ENCODE peak calls at places on chromosomes 13 and 19, in eight cellular contexts. B is ovary, F is K562, I is AG09309, C is gastrocnemius medialis, L is retinal pigment epithelial cell, J is Panc1, D is AG04450. Z is an unnamed sample.

GRCh38 chr13:28568286-28568685 is 73.4 kb upstream of the FLT1 start:
- DNase-seq in B (no peak), F (peak; percentile 26), I (no peak), C (peak; percentile 17), L (no peak), J (no peak), D (peak; percentile 23), Z (peak; percentile 67)

GRCh38 chr19:13100031-13100588 is 2.5 kb downstream of the LYL1 start:
- DNase-seq in B (peak; percentile 34), F (no peak), I (no peak), C (no peak), L (no peak), J (no peak), D (no peak), Z (no peak)

GRCh38 chr13:40342461-40342860 is 324.0 kb downstream of the FOXO1 start:
- DNase-seq in B (no peak), F (no peak), I (no peak), C (peak; percentile 44), L (no peak), J (no peak), D (no peak), Z (no peak)

GRCh38 chr13:43946281-43946680 is 66.6 kb downstream of the LACC1 start:
- DNase-seq in B (no peak), F (no peak), I (no peak), C (no peak), L (peak; percentile 24), J (no peak), D (no peak), Z (no peak)

GRCh38 chr13:73598021-73598712 is 536.0 kb downstream of the KLF12 start:
- DNase-seq in B (no peak), F (no peak), I (no peak), C (no peak), L (no peak), J (peak; percentile 10), D (peak; percentile 32), Z (no peak)

GRCh38 chr19:40599331-40600085 is 1.7 kb upstream of the LTBP4 start:
- DNase-seq in B (peak; percentile 57), F (peak; percentile 42), I (no peak), C (no peak), L (no peak), J (no peak), D (no peak), Z (no peak)

GRCh38 chr19:52020506-52020905 is 7.7 kb downstream of the ZNF614 start:
- DNase-seq in B (no peak), F (no peak), I (no peak), C (no peak), L (no peak), J (no peak), D (no peak), Z (no peak)

GRCh38 chr13:34913040-34913439 is 29.0 kb upstream of the NBEA start:
- DNase-seq in B (no peak), F (no peak), I (no peak), C (no peak), L (peak; percentile 14), J (no peak), D (no peak), Z (no peak)

GRCh38 chr13:112119192-112120030 is 52.5 kb downstream of the SOX1 start:
- DNase-seq in B (no peak), F (no peak), I (no peak), C (no peak), L (no peak), J (no peak), D (no peak), Z (no peak)

GRCh38 chr13:71621152-71622124 is 245.6 kb downstream of the DACH1 start:
- DNase-seq in B (no peak), F (no peak), I (no peak), C (no peak), L (no peak), J (no peak), D (no peak), Z (no peak)

GRCh38 chr19:16036397-16036925 is 39.8 kb upstream of the TPM4 start:
- DNase-seq in B (no peak), F (no peak), I (no peak), C (no peak), L (no peak), J (no peak), D (no peak), Z (no peak)

GRCh38 chr13:27283906-27284523 is 13.4 kb downstream of the RASL11A start:
- DNase-seq in B (no peak), F (peak; percentile 13), I (no peak), C (no peak), L (no peak), J (no peak), D (no peak), Z (peak; percentile 63)

GRCh38 chr13:113589251-113589960 is 4.9 kb downstream of the TFDP1 start:
- DNase-seq in B (peak; percentile 8), F (no peak), I (no peak), C (no peak), L (no peak), J (no peak), D (no peak), Z (peak; percentile 10)

DNA sequence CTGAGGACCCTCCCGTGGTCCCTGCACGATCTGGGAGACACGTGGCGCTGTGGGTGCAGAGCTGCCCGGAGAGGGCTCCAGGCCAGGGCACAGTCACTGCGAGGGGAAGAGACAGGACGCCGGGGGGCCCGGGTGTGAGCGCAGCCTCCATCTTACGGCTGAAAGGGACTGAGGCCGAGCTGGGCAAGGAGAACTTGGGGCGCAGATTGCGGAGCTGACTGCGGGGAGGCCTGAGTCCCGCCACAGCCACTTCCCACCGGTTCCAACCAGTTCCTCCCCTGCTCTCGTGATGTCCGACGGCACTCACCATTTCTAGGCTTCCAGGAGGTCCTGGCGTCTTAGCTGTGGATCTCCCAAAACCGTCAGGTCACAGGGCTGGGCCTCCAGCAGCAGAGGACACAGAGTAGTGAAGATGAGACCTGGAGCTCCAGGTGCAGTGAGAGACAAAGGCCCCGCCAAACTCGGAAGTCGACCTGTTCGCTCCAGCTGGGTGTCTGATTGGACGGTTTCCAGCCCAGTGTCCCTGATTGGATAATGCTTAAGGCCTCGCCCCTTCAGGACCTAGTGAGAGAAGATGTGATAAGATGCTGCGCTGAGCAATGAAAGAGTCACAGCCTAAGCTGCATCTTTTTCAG is 4.8 kb upstream of the ZNF253 start:
- DNase-seq in B (no peak), F (peak; percentile 48), I (no peak), C (no peak), L (no peak), J (no peak), D (no peak), Z (peak; percentile 88)
- H3K4me3 ChIP-seq in B (no peak overlapping the region), F (peak overlapping the region; percentile 31), I (no peak overlapping the region), C (peak overlapping the region; percentile 15), L (peak overlapping the region; percentile 4), J (no peak overlapping the region), D (no peak overlapping the region), Z (peak overlapping the region; percentile 0)

DNA sequence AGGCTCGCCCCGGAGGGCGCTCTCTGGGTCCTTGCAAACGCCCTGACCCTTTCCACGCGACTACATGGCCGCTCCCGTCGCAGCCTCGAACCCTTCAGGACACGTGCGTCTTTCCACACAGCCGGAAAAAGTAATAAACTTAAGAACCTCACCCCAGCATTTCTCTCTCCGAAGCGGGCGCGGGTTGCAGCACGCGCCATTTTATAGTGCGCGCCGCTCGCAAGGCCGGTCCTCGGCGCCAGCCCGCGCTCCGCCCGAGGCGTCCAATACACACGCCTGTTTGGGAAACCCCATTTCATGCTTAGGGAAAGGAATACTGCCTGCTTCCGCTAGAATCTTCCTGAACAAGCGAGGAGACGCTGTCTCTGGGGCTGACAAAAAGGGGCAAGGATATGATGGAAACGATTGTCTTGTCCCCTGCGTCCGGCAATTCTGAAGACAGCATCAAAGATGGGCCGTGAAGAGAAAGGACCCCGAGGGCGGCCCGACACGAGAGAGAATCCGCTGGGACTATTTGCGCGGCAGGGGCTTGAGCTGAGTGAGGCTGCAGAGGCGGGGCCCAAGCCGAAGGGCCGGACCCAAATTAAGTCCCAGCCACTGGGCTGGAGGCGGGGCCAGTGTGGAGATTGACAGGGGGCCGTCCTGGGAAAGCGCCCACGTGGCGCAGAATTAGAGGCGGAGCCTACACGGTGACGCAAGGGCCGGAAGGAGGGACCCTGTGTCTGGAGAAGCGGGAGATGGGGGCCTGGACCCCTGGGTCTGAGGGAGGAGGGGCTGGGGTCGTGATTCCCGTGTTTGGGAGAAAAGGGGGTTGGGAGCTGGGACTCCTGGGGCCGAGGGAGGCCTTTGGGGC is 14.4 kb downstream of the ACP4 start:
- DNase-seq in B (peak; percentile 99), F (peak; percentile 98), I (peak; percentile 96), C (peak; percentile 96), L (peak; percentile 96), J (peak; percentile 78), D (peak; percentile 98), Z (peak; percentile 100)
- TF ChIP-seq CTCF in B (no peak), F (no peak), I (no peak), C (no peak), L (no peak), J (no peak), D (no peak), Z (no peak)

DNA sequence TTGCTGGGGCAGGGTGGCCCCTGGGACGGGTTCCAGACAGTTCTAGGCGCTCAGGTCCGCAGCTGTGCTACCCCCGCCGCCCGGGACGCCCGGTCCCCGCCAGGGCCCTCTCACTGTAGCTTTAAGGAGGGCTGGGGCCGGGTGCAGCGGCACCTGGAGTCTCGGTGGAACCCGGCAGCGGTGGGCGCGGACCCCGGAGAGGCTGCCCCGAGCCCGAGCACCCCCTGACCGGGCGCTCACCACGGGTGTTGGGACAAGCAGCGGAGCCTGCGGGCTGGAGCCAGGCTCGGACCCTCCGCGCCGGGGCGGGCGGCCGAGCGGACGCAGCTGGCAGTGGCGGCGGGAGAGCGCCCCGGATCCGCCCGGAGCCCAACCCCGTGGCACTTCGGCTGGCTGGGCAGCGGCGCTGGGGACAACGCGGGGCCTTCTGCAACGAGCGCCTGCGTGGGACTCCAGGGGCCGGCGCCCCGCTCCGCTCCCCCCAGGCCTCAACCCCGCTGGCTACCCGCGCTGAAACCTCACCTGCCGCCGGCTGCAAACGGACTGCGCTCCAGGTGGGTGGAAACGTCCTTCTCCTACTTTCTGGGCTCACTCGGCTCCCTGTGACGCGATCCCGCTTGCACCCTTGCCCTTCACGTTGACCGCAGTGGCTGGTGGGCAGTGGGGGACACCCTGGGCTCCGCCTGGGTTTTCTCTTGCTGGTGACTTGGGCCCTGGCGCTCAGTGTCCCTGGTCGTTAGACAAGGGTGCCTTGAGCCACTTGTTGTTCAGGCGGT is 81.1 kb downstream of the ZNF429 start:
- DNase-seq in B (peak; percentile 57), F (no peak), I (no peak), C (no peak), L (no peak), J (no peak), D (no peak), Z (no peak)
- H3K4me3 ChIP-seq in B (peak overlapping the region; percentile 42), F (no peak overlapping the region), I (no peak overlapping the region), C (peak overlapping the region; percentile 73), L (peak overlapping the region; percentile 38), J (peak overlapping the region; percentile 48), D (no peak overlapping the region), Z (peak overlapping the region; percentile 74)

DNA sequence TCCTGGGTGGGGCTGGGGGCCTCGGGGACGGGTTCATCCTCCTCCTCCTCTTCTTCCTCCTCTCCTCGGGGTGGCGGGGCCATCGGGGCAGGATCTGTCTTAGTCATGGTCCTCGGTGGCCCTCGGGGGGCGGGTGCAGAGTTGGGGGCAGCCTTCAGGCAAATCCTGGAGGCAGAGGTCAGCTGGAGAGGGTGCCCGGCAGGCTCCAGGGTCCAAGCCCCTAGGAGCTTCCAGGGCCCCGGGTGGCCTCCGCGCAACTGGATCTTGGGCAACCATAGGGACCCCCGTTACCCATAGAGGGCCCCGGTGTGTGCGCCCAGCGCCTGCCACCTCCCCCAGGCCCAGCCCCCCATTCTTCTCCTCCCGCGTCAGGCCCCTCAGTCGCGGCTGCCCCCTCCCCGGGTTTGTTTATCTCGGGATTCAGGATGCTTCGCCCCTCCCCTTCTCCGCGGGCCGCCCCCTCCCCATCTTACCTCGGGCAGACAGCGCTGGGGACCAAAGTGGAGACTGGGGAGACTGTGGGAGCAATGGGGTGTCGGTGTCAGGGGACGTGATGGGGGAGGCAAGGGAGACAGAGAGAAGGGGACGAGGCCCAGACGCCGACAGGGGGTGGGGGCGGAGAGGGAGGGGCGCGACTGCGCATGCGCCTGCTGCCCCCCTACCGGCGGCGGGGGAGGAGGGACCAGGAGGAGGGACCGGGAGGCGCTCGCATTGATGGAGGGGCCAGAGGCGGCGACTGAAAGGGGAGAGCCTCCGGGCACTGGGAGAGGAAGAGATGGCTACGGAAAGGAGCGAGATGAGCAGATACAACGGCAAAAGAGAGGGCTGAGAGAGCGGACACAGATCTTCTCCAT is at the start of gene CLIP3:
- DNase-seq in B (peak; percentile 87), F (no peak), I (no peak), C (no peak), L (no peak), J (no peak), D (peak; percentile 32), Z (peak; percentile 78)
- TF ChIP-seq CTCF in B (peak; percentile 32), F (no peak), I (no peak), C (no peak), L (no peak), J (no peak), D (no peak), Z (no peak)

Z was measured in testis.